ENCODE peak calls at places on chromosomes 6 and 20, in six cellular contexts. L is fibroblast of pulmonary artery, Q is tibial artery, I is fibroblast of mammary gland, H is IMR-90, T is stomach. B is an unnamed sample.

GRCh38 chr20:52410182-52410647 is 218.6 kb upstream of the ZFP64 start:
- DNase-seq in Q (no peak), I (peak; percentile 65), H (peak; percentile 21), L (peak; percentile 84), T (no peak), B (peak; percentile 95)

GRCh38 chr6:43833223-43833995 is 63.4 kb downstream of the VEGFA start:
- DNase-seq in L (no peak), T (peak; percentile 64), H (peak; percentile 42), I (no peak), Q (no peak), B (no peak)

GRCh38 chr20:9467995-9468394 is 46.4 kb upstream of the LAMP5 start:
- DNase-seq in Q (no peak), L (no peak), H (no peak), T (no peak), I (no peak), B (no peak)

GRCh38 chr20:12598894-12599293 is 409.9 kb upstream of the SPTLC3 start:
- DNase-seq in H (no peak), I (no peak), Q (no peak), T (no peak), L (no peak), B (no peak)

GRCh38 chr6:17505767-17506280 is 94.3 kb upstream of the FAM8A1 start:
- DNase-seq in I (peak; percentile 15), H (peak; percentile 67), L (peak; percentile 49), Q (no peak), T (no peak), B (peak; percentile 65)

GRCh38 chr6:112320561-112321300 is 26.4 kb upstream of the RFPL4B start:
- DNase-seq in H (peak; percentile 44), T (no peak), Q (no peak), I (peak; percentile 37), L (no peak), B (no peak)

GRCh38 chr6:165446331-165446730 is 136.9 kb upstream of the C6orf118 start:
- DNase-seq in L (no peak), H (no peak), Q (no peak), I (no peak), T (no peak), B (no peak)

GRCh38 chr6:5905431-5906339 is 101.0 kb downstream of the NRN1 start:
- DNase-seq in Q (peak; percentile 92), H (peak; percentile 81), L (peak; percentile 71), I (peak; percentile 97), T (peak; percentile 36), B (peak; percentile 98)

GRCh38 chr20:1299522-1299921 is 29.4 kb downstream of the SDCBP2 start:
- DNase-seq in H (no peak), L (no peak), Q (no peak), T (no peak), I (no peak), B (no peak)

GRCh38 chr6:156013155-156013554 is 557.5 kb upstream of the NOX3 start:
- DNase-seq in I (no peak), Q (no peak), L (no peak), H (no peak), T (no peak), B (no peak)

GRCh38 chr6:169809386-169809785 is 58.0 kb downstream of the ERMARD start:
- DNase-seq in I (no peak), Q (no peak), L (no peak), T (no peak), H (no peak), B (no peak)

GRCh38 chr20:330233-331149 is 5.1 kb downstream of the SOX12 start:
- DNase-seq in H (peak; percentile 66), T (peak; percentile 49), Q (no peak), I (peak; percentile 83), L (peak; percentile 75), B (peak; percentile 66)

GRCh38 chr6:169852504-169853195 is 101.2 kb downstream of the ERMARD start:
- DNase-seq in T (peak; percentile 20), L (no peak), I (no peak), Q (peak; percentile 12), H (no peak), B (no peak)

GRCh38 chr6:64860203-64860602 is 846.8 kb downstream of the EYS start:
- DNase-seq in T (no peak), H (no peak), L (no peak), I (no peak), Q (no peak), B (no peak)

GRCh38 chr6:15369838-15370237 is 124.0 kb downstream of the JARID2 start:
- DNase-seq in L (no peak), I (no peak), T (no peak), Q (no peak), H (no peak), B (peak; percentile 56)

GRCh38 chr6:101454106-101454676 is 60.7 kb downstream of the GRIK2 start:
- DNase-seq in T (no peak), Q (no peak), H (peak; percentile 30), L (no peak), I (no peak), B (no peak)

GRCh38 chr6:150392452-150393220 is 23.8 kb downstream of the IYD start:
- DNase-seq in Q (no peak), T (no peak), I (no peak), L (no peak), H (no peak), B (no peak)

GRCh38 chr20:3115190-3116107 is 30.9 kb upstream of the AVP start:
- DNase-seq in T (no peak), L (peak; percentile 66), I (peak; percentile 61), H (peak; percentile 59), Q (no peak), B (peak; percentile 59)

GRCh38 chr6:5435449-5435848 is 174.1 kb downstream of the FARS2 start:
- DNase-seq in T (no peak), I (peak; percentile 86), H (peak; percentile 86), L (peak; percentile 49), Q (no peak), B (peak; percentile 75)

GRCh38 chr6:11386323-11386722 is 151.2 kb upstream of the TMEM170B start:
- DNase-seq in H (no peak), I (no peak), Q (no peak), L (no peak), T (no peak), B (no peak)

GRCh38 chr6:157272866-157273755 is 50.2 kb downstream of the TMEM242 start:
- DNase-seq in H (no peak), Q (no peak), I (no peak), T (no peak), L (no peak), B (peak; percentile 40)

GRCh38 chr6:23245559-23245958 is 676.2 kb downstream of the HDGFL1 start:
- DNase-seq in H (peak; percentile 38), T (no peak), I (peak; percentile 85), L (peak; percentile 6), Q (no peak), B (peak; percentile 31)

GRCh38 chr6:56730663-56731529 is 88.2 kb upstream of the DST start:
- DNase-seq in H (peak; percentile 82), I (peak; percentile 79), L (peak; percentile 68), T (no peak), Q (no peak), B (peak; percentile 70)

GRCh38 chr6:136396908-136397307 is 107.3 kb upstream of the BCLAF1 start:
- DNase-seq in I (no peak), L (no peak), H (no peak), Q (no peak), T (no peak), B (no peak)

GRCh38 chr6:132569170-132569569 is 952 bp upstream of the TAAR6 start:
- DNase-seq in I (no peak), H (no peak), Q (no peak), L (no peak), T (no peak), B (no peak)

GRCh38 chr6:168301648-168302398 is 17.8 kb downstream of the DACT2 start:
- DNase-seq in T (no peak), Q (no peak), H (no peak), I (no peak), L (no peak), B (no peak)

GRCh38 chr20:24950836-24951525 is 1.9 kb downstream of the CST7 start:
- DNase-seq in L (no peak), H (no peak), T (peak; percentile 18), Q (no peak), I (no peak), B (peak; percentile 12)

GRCh38 chr6:144263786-144264185 is 21.3 kb upstream of the UTRN start:
- DNase-seq in H (peak; percentile 38), L (no peak), Q (no peak), I (no peak), T (no peak), B (peak; percentile 38)

GRCh38 chr6:144265061-144265357 is 20.1 kb upstream of the UTRN start:
- DNase-seq in L (peak; percentile 58), T (no peak), I (no peak), H (peak; percentile 35), Q (no peak), B (no peak)

GRCh38 chr6:144264270-144265060 is 20.7 kb upstream of the UTRN start:
- DNase-seq in H (peak; percentile 90), T (no peak), L (peak; percentile 93), I (peak; percentile 79), Q (no peak), B (peak; percentile 92)

GRCh38 chr6:144266091-144266649 is 19.0 kb upstream of the UTRN start:
- DNase-seq in L (peak; percentile 84), T (peak; percentile 29), Q (peak; percentile 47), H (peak; percentile 76), I (peak; percentile 96), B (peak; percentile 79)

DNA sequence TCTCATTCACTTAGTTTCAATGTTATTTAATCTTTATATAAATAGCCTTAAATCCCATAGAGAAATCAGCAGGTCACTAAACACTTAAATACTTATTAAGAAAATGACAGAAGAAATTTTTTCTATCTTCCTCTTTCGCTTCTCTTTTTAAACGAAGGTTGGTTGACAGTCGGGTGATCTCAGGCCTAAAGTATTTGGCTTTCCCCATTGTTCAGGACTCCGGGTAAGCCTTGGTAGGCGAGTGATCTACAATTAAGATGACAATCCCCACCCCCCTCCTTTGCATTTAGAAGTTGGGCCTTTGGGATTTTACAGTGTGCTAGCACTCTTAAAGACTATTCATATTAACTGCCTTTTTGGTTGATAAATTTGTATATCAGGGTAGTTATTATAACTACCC is 19.7 kb upstream of the UTRN start:
- DNase-seq in I (peak; percentile 47), L (peak; percentile 84), Q (no peak), H (peak; percentile 61), T (no peak), B (peak; percentile 45)
- H3K4me3 ChIP-seq in I (no peak overlapping the region), L (no peak overlapping the region), Q (no peak overlapping the region), H (no peak overlapping the region), T (no peak overlapping the region), B (no peak overlapping the region)

GRCh38 chr6:158796353-158796752 is 22.8 kb downstream of the EZR start:
- DNase-seq in H (no peak), I (no peak), L (no peak), Q (no peak), T (peak; percentile 20), B (no peak)
- H3K4me3 ChIP-seq in H (no peak overlapping the region), I (no peak overlapping the region), L (no peak overlapping the region), Q (no peak overlapping the region), T (no peak overlapping the region), B (no peak overlapping the region)

DNA sequence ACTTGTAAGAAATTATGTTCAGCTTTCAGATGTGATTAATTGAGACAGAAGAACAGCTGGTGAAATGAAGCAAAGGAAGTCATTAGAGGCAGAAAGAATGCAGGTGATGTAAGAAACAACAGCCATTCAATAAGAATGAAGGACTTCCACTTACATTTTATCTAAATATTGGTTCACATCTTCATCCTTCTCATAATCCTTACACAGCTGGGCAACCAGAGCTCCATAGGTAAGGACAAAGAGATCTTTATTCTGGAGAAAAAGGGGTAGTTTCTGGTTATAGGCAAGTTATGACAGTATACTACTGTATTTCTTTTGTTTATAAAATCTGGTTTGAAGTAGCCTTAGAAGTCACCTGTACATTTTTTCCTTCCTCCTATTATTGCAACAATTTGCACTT is 2.3 kb downstream of the TRAPPC3L start:
- DNase-seq in T (no peak), Q (no peak), I (no peak), H (no peak), L (no peak), B (no peak)
- H3K4me3 ChIP-seq in T (no peak overlapping the region), Q (no peak overlapping the region), I (no peak overlapping the region), H (no peak overlapping the region), L (no peak overlapping the region), B (no peak overlapping the region)

GRCh38 chr6:1223312-1223603 is 88.6 kb upstream of the FOXQ1 start:
- DNase-seq in I (no peak), H (no peak), L (no peak), T (no peak), Q (no peak), B (no peak)
- H3K4me3 ChIP-seq in I (no peak overlapping the region), H (no peak overlapping the region), L (no peak overlapping the region), T (no peak overlapping the region), Q (no peak overlapping the region), B (no peak overlapping the region)